ENCODE peak calls at places on chromosomes 2 and 18, in nine cellular contexts. F is stimulated activated CD8-positive, alpha-beta memory T cell treated with anti-CD3 and anti-CD28 coated beads, Interleukin-4, amount 100 ng/mL, for 48 hours; W is retina; O is NCI-H2029; P is RPMI7951; X is COR-L47; A is HFFc6; E is Daoy; K is AG08396. S is an unnamed sample.

GRCh38 chr2:229096667-229097066 is 174.4 kb downstream of the PID1 start:
- DNase-seq in F (no peak), W (no peak), O (no peak), P (peak), X (no peak), A (no peak), E (no peak), K (no peak), S (no peak)

GRCh38 chr2:121794233-121794632 is 38.8 kb downstream of the TSN start:
- DNase-seq in F (no peak), W (no peak), O (no peak), P (no peak), X (no peak), A (no peak), E (no peak), K (no peak), S (no peak)

GRCh38 chr2:8575011-8575750 is 106.7 kb upstream of the ID2 start:
- DNase-seq in F (peak), W (peak), O (no peak), P (peak), X (no peak), A (no peak), E (no peak), K (no peak), S (no peak)

GRCh38 chr18:37314534-37314933 is 251.1 kb downstream of the CELF4 start:
- DNase-seq in F (no peak), W (no peak), O (no peak), P (no peak), X (no peak), A (no peak), E (no peak), K (no peak), S (no peak)

GRCh38 chr2:119760876-119761275 is 1.2 kb downstream of the PTPN4 start:
- DNase-seq in F (no peak), W (no peak), O (no peak), P (peak), X (no peak), A (peak), E (no peak), K (peak), S (peak)

GRCh38 chr2:24825883-24826800 is 32.9 kb downstream of the CENPO start:
- DNase-seq in F (peak), W (no peak), O (no peak), P (no peak), X (no peak), A (no peak), E (peak), K (no peak), S (no peak)

GRCh38 chr2:216132585-216132984 is 23.4 kb downstream of the XRCC5 start:
- DNase-seq in F (no peak), W (no peak), O (no peak), P (no peak), X (no peak), A (no peak), E (no peak), K (no peak), S (no peak)

GRCh38 chr2:146814971-146815370 is 1029.9 kb upstream of the ACVR2A start:
- DNase-seq in F (no peak), W (no peak), O (no peak), P (no peak), X (no peak), A (no peak), E (no peak), K (no peak), S (no peak)

GRCh38 chr2:165646321-165646801 is 147.7 kb downstream of the GALNT3 start:
- DNase-seq in F (no peak), W (peak), O (no peak), P (no peak), X (peak), A (no peak), E (no peak), K (no peak), S (no peak)

GRCh38 chr2:143529118-143529720 is 400.0 kb downstream of the ARHGAP15 start:
- DNase-seq in F (no peak), W (no peak), O (no peak), P (no peak), X (no peak), A (no peak), E (no peak), K (no peak), S (no peak)

GRCh38 chr2:238601433-238602222 is 174.9 kb downstream of the ASB1 start:
- DNase-seq in F (no peak), W (no peak), O (no peak), P (no peak), X (no peak), A (no peak), E (no peak), K (peak), S (peak)

GRCh38 chr2:121360566-121361300 is 75.7 kb upstream of the TFCP2L1 start:
- DNase-seq in F (no peak), W (no peak), O (no peak), P (peak), X (no peak), A (peak), E (peak), K (peak), S (no peak)

GRCh38 chr18:3340015-3340681 is 78.2 kb downstream of the MYL12B start:
- DNase-seq in F (no peak), W (no peak), O (no peak), P (peak), X (no peak), A (peak), E (peak), K (no peak), S (peak)

GRCh38 chr2:201985740-201986735 is 47.6 kb upstream of the FZD7 start:
- DNase-seq in F (no peak), W (no peak), O (no peak), P (no peak), X (no peak), A (no peak), E (no peak), K (no peak), S (no peak)

GRCh38 chr18:79458131-79458838 is 62.6 kb downstream of the NFATC1 start:
- DNase-seq in F (no peak), W (no peak), O (no peak), P (peak), X (no peak), A (peak), E (peak), K (peak), S (peak)

GRCh38 chr2:26639685-26640240 is 1.4 kb downstream of the CIB4 start:
- DNase-seq in F (peak), W (no peak), O (no peak), P (no peak), X (no peak), A (no peak), E (no peak), K (no peak), S (no peak)

GRCh38 chr2:227774011-227774624 is 28.4 kb downstream of the SCYGR8 start:
- DNase-seq in F (no peak), W (no peak), O (no peak), P (peak), X (no peak), A (no peak), E (no peak), K (no peak), S (peak)